ENCODE peak calls at places on chromosome 11, in eight cellular contexts. One of them, this sample, is unnamed.

GRCh38 chr11:15107730-15108515 is 6.8 kb upstream of the INSC start:
- DNase-seq in HCT116: no peak
- DNase-seq in cardiac fibroblast: peak
- DNase-seq in stomach: no peak
- DNase-seq in suprapubic skin: no peak
- DNase-seq in epithelial cell of proximal tubule: no peak
- DNase-seq in coronary artery: no peak
- DNase-seq in A549: no peak
- DNase-seq in this sample: no peak

GRCh38 chr11:36750349-36750748 is 152.3 kb upstream of the RAG2 start:
- DNase-seq in HCT116: no peak
- DNase-seq in cardiac fibroblast: no peak
- DNase-seq in stomach: no peak
- DNase-seq in suprapubic skin: no peak
- DNase-seq in epithelial cell of proximal tubule: no peak
- DNase-seq in coronary artery: no peak
- DNase-seq in A549: no peak
- DNase-seq in this sample: no peak

GRCh38 chr11:124194696-124195418 is 11.7 kb downstream of the OR10D3 start:
- DNase-seq in HCT116: peak
- DNase-seq in cardiac fibroblast: peak
- DNase-seq in stomach: peak
- DNase-seq in suprapubic skin: no peak
- DNase-seq in epithelial cell of proximal tubule: peak
- DNase-seq in coronary artery: no peak
- DNase-seq in A549: peak
- DNase-seq in this sample: peak

GRCh38 chr11:120134931-120135228 is 3.0 kb downstream of the TRIM29 start:
- DNase-seq in HCT116: no peak
- DNase-seq in cardiac fibroblast: no peak
- DNase-seq in stomach: peak
- DNase-seq in suprapubic skin: peak
- DNase-seq in epithelial cell of proximal tubule: no peak
- DNase-seq in coronary artery: no peak
- DNase-seq in A549: no peak
- DNase-seq in this sample: no peak

GRCh38 chr11:3830088-3830487 is 10.7 kb downstream of the RHOG start:
- DNase-seq in HCT116: no peak
- DNase-seq in cardiac fibroblast: no peak
- DNase-seq in stomach: no peak
- DNase-seq in suprapubic skin: no peak
- DNase-seq in epithelial cell of proximal tubule: no peak
- DNase-seq in coronary artery: no peak
- DNase-seq in A549: no peak
- DNase-seq in this sample: no peak

GRCh38 chr11:43923327-43924111 is 18.9 kb upstream of the C11orf96 start:
- DNase-seq in HCT116: no peak
- DNase-seq in cardiac fibroblast: peak
- DNase-seq in stomach: no peak
- DNase-seq in suprapubic skin: no peak
- DNase-seq in epithelial cell of proximal tubule: no peak
- DNase-seq in coronary artery: peak
- DNase-seq in A549: no peak
- DNase-seq in this sample: no peak

GRCh38 chr11:4565371-4565770 is 16.2 kb upstream of the OR52I2 start:
- DNase-seq in HCT116: no peak
- DNase-seq in cardiac fibroblast: no peak
- DNase-seq in stomach: no peak
- DNase-seq in suprapubic skin: no peak
- DNase-seq in epithelial cell of proximal tubule: no peak
- DNase-seq in coronary artery: no peak
- DNase-seq in A549: no peak
- DNase-seq in this sample: no peak

GRCh38 chr11:6638437-6638836 is 17.2 kb downstream of the DCHS1 start:
- DNase-seq in HCT116: no peak
- DNase-seq in cardiac fibroblast: no peak
- DNase-seq in stomach: no peak
- DNase-seq in suprapubic skin: no peak
- DNase-seq in epithelial cell of proximal tubule: no peak
- DNase-seq in coronary artery: no peak
- DNase-seq in A549: no peak
- DNase-seq in this sample: no peak

GRCh38 chr11:30107899-30108298 is 91.1 kb upstream of the KCNA4 start:
- DNase-seq in HCT116: no peak
- DNase-seq in cardiac fibroblast: peak
- DNase-seq in stomach: no peak
- DNase-seq in suprapubic skin: no peak
- DNase-seq in epithelial cell of proximal tubule: peak
- DNase-seq in coronary artery: no peak
- DNase-seq in A549: no peak
- DNase-seq in this sample: no peak

GRCh38 chr11:113974741-113975470 is at the start of gene HTR3A:
- DNase-seq in HCT116: peak
- DNase-seq in cardiac fibroblast: no peak
- DNase-seq in stomach: peak
- DNase-seq in suprapubic skin: no peak
- DNase-seq in epithelial cell of proximal tubule: no peak
- DNase-seq in coronary artery: no peak
- DNase-seq in A549: no peak
- DNase-seq in this sample: peak

DNA sequence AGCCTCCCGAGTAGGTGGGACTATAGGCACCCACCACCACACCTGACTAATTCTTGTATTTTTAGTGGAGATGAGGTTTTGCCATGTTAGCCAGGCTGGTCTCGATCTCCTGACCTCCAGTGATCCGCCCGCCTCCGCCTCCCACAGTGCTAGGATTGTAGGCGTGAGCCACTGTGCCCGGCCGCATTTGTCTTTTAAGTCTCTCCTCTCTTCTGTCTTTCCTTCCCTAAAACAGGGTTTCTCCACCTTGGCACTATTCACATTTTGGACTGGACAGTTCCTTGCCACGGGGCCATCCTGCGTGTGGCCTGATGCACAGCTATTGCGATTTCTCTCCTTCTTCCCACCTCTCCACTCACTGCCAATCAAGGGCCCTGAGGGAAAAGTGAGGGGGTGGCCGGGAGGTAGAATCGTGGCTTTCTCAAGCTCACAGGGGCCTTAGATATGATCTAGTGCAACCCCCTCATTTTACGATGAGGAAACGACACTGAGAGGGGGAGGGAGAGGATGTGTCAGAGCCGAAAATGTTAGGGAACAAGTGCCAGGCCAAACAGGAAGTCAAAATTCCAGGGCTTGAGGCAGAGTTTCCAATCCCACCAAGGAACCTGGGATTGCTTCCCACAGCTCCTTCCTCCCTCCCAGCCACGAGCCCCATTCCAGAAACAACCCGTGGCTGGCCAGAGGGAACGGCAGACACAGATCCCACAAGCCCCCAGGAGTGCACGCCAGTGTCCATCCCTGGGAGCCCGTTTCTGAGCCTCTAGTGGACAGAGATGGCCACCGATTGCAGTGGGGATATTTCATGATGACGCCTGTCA is 21.2 kb downstream of the SCGB1A1 start:
- DNase-seq in HCT116: no peak
- DNase-seq in cardiac fibroblast: peak
- DNase-seq in stomach: no peak
- DNase-seq in suprapubic skin: peak
- DNase-seq in epithelial cell of proximal tubule: no peak
- DNase-seq in coronary artery: peak
- DNase-seq in A549: no peak
- DNase-seq in this sample: no peak
- TF ChIP-seq CTCF in HCT116: no peak
- TF ChIP-seq CTCF in cardiac fibroblast: peak
- TF ChIP-seq CTCF in stomach: no peak
- TF ChIP-seq CTCF in suprapubic skin: no peak
- TF ChIP-seq CTCF in epithelial cell of proximal tubule: no peak
- TF ChIP-seq CTCF in coronary artery: no peak
- TF ChIP-seq CTCF in A549: no peak
- TF ChIP-seq CTCF in this sample: no peak

GRCh38 chr11:121534131-121535093 is 81.6 kb upstream of the SORL1-AS1 start:
- DNase-seq in HCT116: no peak
- DNase-seq in cardiac fibroblast: peak
- DNase-seq in stomach: peak
- DNase-seq in suprapubic skin: no peak
- DNase-seq in epithelial cell of proximal tubule: no peak
- DNase-seq in coronary artery: no peak
- DNase-seq in A549: no peak
- DNase-seq in this sample: no peak
- TF ChIP-seq CTCF in HCT116: no peak
- TF ChIP-seq CTCF in cardiac fibroblast: peak
- TF ChIP-seq CTCF in stomach: peak
- TF ChIP-seq CTCF in suprapubic skin: no peak
- TF ChIP-seq CTCF in epithelial cell of proximal tubule: peak
- TF ChIP-seq CTCF in coronary artery: peak
- TF ChIP-seq CTCF in A549: no peak
- TF ChIP-seq CTCF in this sample: peak

DNA sequence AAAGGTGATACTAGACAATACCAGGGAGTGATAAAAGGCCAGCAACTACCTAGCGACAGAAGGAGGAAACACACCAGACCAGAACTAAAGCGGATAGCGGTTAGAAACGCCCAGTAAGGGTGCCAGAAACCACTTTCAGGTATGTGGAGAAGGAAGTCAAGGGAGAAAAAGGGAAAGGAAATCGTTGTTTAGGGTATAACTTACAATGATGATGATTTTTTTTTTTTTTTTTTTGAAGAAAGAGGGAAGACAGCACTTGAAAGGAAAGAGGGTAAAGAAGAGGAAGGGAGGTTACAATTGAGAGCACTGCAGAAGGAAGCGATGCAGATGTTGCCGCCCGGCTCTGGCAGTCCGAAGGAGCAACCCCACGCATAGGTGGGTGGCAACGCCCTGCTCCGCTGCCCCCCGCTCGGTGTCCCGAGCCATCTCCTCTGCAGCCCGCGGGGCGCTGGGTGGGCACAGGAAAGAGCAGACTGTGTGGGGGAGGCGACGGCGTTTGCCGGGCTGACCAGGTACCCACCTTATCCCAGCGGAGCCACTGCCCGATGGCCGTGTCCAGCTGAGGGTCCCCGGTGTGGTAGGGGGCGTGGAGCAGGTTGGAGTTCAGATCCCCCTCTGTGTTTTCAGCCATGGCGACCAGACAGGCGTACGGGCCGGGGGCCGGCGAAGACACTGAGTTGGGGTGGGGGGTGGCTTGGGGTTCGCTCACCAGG is 546 bp downstream of the PGM2L1 start:
- DNase-seq in HCT116: peak
- DNase-seq in cardiac fibroblast: peak
- DNase-seq in stomach: peak
- DNase-seq in suprapubic skin: no peak
- DNase-seq in epithelial cell of proximal tubule: no peak
- DNase-seq in coronary artery: peak
- DNase-seq in A549: peak
- DNase-seq in this sample: peak
- TF ChIP-seq CTCF in HCT116: no peak
- TF ChIP-seq CTCF in cardiac fibroblast: no peak
- TF ChIP-seq CTCF in stomach: no peak
- TF ChIP-seq CTCF in suprapubic skin: no peak
- TF ChIP-seq CTCF in epithelial cell of proximal tubule: peak
- TF ChIP-seq CTCF in coronary artery: no peak
- TF ChIP-seq CTCF in A549: no peak
- TF ChIP-seq CTCF in this sample: no peak

GRCh38 chr11:61860054-61860903 is 31.1 kb downstream of the FADS3 start:
- DNase-seq in HCT116: peak
- DNase-seq in cardiac fibroblast: peak
- DNase-seq in stomach: peak
- DNase-seq in suprapubic skin: no peak
- DNase-seq in epithelial cell of proximal tubule: no peak
- DNase-seq in coronary artery: no peak
- DNase-seq in A549: no peak
- DNase-seq in this sample: peak
- TF ChIP-seq CTCF in HCT116: no peak
- TF ChIP-seq CTCF in cardiac fibroblast: no peak
- TF ChIP-seq CTCF in stomach: no peak
- TF ChIP-seq CTCF in suprapubic skin: no peak
- TF ChIP-seq CTCF in epithelial cell of proximal tubule: no peak
- TF ChIP-seq CTCF in coronary artery: no peak
- TF ChIP-seq CTCF in A549: no peak
- TF ChIP-seq CTCF in this sample: no peak

GRCh38 chr11:58647866-58648265 is 25.4 kb downstream of the CNTF start:
- DNase-seq in HCT116: no peak
- DNase-seq in cardiac fibroblast: no peak
- DNase-seq in stomach: no peak
- DNase-seq in suprapubic skin: no peak
- DNase-seq in epithelial cell of proximal tubule: no peak
- DNase-seq in coronary artery: no peak
- DNase-seq in A549: no peak
- DNase-seq in this sample: no peak
- TF ChIP-seq CTCF in HCT116: no peak
- TF ChIP-seq CTCF in cardiac fibroblast: no peak
- TF ChIP-seq CTCF in stomach: no peak
- TF ChIP-seq CTCF in suprapubic skin: no peak
- TF ChIP-seq CTCF in epithelial cell of proximal tubule: no peak
- TF ChIP-seq CTCF in coronary artery: no peak
- TF ChIP-seq CTCF in A549: no peak
- TF ChIP-seq CTCF in this sample: no peak